ENCODE peak calls at places on chromosomes 12 and 14, in four cellular contexts. C is Karpas-422, H is GM12864, F is body of pancreas. A is an unnamed sample.

GRCh38 chr12:53754633-53755261 is 3.0 kb upstream of the CISTR start:
- DNase-seq in F (no peak), C (no peak), H (no peak), A (no peak)

GRCh38 chr12:129558036-129558435 is 345.8 kb downstream of the TMEM132D start:
- DNase-seq in F (no peak), H (no peak), C (no peak), A (no peak)

GRCh38 chr14:89422952-89423345 is 5.9 kb upstream of the FOXN3 start:
- DNase-seq in H (no peak), F (no peak), C (no peak), A (no peak)

GRCh38 chr14:100775831-100776591 is 49.3 kb downstream of the DLK1 start:
- DNase-seq in C (no peak), H (no peak), F (no peak), A (no peak)

GRCh38 chr14:69629225-69630127 is 18.1 kb downstream of the SUSD6 start:
- DNase-seq in C (peak; percentile 78), F (no peak), H (no peak), A (no peak)

GRCh38 chr12:5030066-5030465 is 13.6 kb upstream of the KCNA5 start:
- DNase-seq in F (no peak), C (no peak), H (no peak), A (no peak)

GRCh38 chr12:45483571-45483970 is 245.9 kb upstream of the ARID2 start:
- DNase-seq in H (no peak), C (no peak), F (peak; percentile 34), A (peak; percentile 62)

GRCh38 chr14:60768602-60769001 is 34.0 kb downstream of the MNAT1 start:
- DNase-seq in C (no peak), F (no peak), H (no peak), A (no peak)

GRCh38 chr12:63917864-63918742 is 73.6 kb downstream of the SRGAP1 start:
- DNase-seq in F (peak; percentile 54), H (peak; percentile 15), C (peak; percentile 87), A (no peak)

GRCh38 chr12:46073321-46073720 is 82.9 kb upstream of the SCAF11 start:
- DNase-seq in H (no peak), C (no peak), F (no peak), A (no peak)

GRCh38 chr14:72888636-72889201 is 5.2 kb downstream of the DPF3 start:
- DNase-seq in H (no peak), F (no peak), C (no peak), A (no peak)

GRCh38 chr12:91007531-91008290 is 2.9 kb upstream of the EPYC start:
- DNase-seq in H (peak; percentile 18), F (no peak), C (no peak), A (no peak)

GRCh38 chr14:68474741-68475140 is 318.1 kb downstream of the ZFP36L1 start:
- DNase-seq in C (no peak), F (no peak), H (no peak), A (no peak)

GRCh38 chr12:71187379-71187778 is 29.6 kb upstream of the TSPAN8 start:
- DNase-seq in F (no peak), H (no peak), C (no peak), A (no peak)

GRCh38 chr12:82009524-82009923 is 250.4 kb upstream of the PPFIA2 start:
- DNase-seq in F (no peak), H (no peak), C (no peak), A (no peak)

GRCh38 chr12:75444444-75445136 is 36.0 kb upstream of the GLIPR1 start:
- DNase-seq in H (no peak), C (no peak), F (no peak), A (no peak)

GRCh38 chr14:51386983-51387730 is 147.1 kb downstream of the TMX1 start:
- DNase-seq in H (no peak), C (no peak), F (no peak), A (no peak)

GRCh38 chr14:61950340-61950739 is 188.1 kb downstream of the SNAPC1 start:
- DNase-seq in H (no peak), C (no peak), F (peak; percentile 3), A (no peak)

GRCh38 chr14:95695051-95695450 is 8.8 kb downstream of the TCL1B start:
- DNase-seq in H (no peak), F (no peak), C (no peak), A (no peak)

GRCh38 chr12:92675092-92675865 is 27.5 kb upstream of the PLEKHG7 start:
- DNase-seq in C (no peak), H (no peak), F (no peak), A (no peak)

GRCh38 chr14:58390830-58391229 is 4.9 kb upstream of the TOMM20L start:
- DNase-seq in H (no peak), F (no peak), C (no peak), A (no peak)

GRCh38 chr12:11130382-11130781 is 4.1 kb downstream of the TAS2R30 start:
- DNase-seq in H (no peak), F (no peak), C (no peak), A (no peak)